ENCODE peak calls at places on chromosomes 5 and 9, in four cellular contexts. F, S, G and T are unnamed samples.

GRCh38 chr9:134225186-134225585 is 60.8 kb upstream of the RNU6ATAC start:
- DNase-seq in G (no peak), F (no peak), S (peak; percentile 7), T (no peak)

GRCh38 chr9:129133067-129133466 is 21.9 kb downstream of the PTPA start:
- DNase-seq in F (no peak), G (no peak), S (no peak), T (no peak)

GRCh38 chr9:35367451-35367850 is 122.5 kb upstream of the RUSC2 start:
- DNase-seq in G (no peak), S (no peak), F (no peak), T (no peak)

GRCh38 chr9:79939819-79940218 is 368.1 kb downstream of the TLE4 start:
- DNase-seq in S (no peak), G (no peak), F (no peak), T (no peak)

GRCh38 chr5:132760043-132760420 is 12.8 kb downstream of the CCNI2 start:
- DNase-seq in F (no peak), G (no peak), S (no peak), T (no peak)

GRCh38 chr5:175351126-175351525 is 92.9 kb downstream of the DRD1 start:
- DNase-seq in S (no peak), G (no peak), F (no peak), T (no peak)

GRCh38 chr9:36194326-36195000 is 3.7 kb downstream of the CLTA start:
- DNase-seq in G (no peak), F (no peak), S (no peak), T (no peak)

GRCh38 chr9:36204906-36205547 is 14.3 kb downstream of the CLTA start:
- DNase-seq in G (peak; percentile 35), F (no peak), S (no peak), T (no peak)

GRCh38 chr5:166781729-166782128 is 1509.7 kb upstream of the WWC1 start:
- DNase-seq in S (no peak), G (peak; percentile 63), F (no peak), T (no peak)

GRCh38 chr5:142307491-142307890 is 17.3 kb downstream of the SPRY4 start:
- DNase-seq in S (no peak), G (no peak), F (no peak), T (no peak)

GRCh38 chr5:181243521-181244307 is at the start of gene RACK1:
- DNase-seq in S (peak; percentile 90), G (peak; percentile 96), F (peak; percentile 87), T (peak; percentile 83)

GRCh38 chr9:4862506-4863250 is 69.9 kb downstream of the RCL1 start:
- DNase-seq in G (no peak), F (no peak), S (peak; percentile 35), T (no peak)

GRCh38 chr9:70113403-70114022 is 69.9 kb downstream of the MAMDC2 start:
- DNase-seq in S (peak; percentile 54), G (peak; percentile 66), F (no peak), T (no peak)

GRCh38 chr5:10501554-10502075 is 59.9 kb downstream of the ROPN1L start:
- DNase-seq in S (no peak), F (no peak), G (no peak), T (no peak)

GRCh38 chr5:39760385-39761198 is 335.8 kb upstream of the DAB2 start:
- DNase-seq in S (peak; percentile 28), G (no peak), F (no peak), T (no peak)

GRCh38 chr5:42520957-42521356 is 97.7 kb downstream of the GHR start:
- DNase-seq in F (no peak), G (no peak), S (no peak), T (no peak)

GRCh38 chr9:99682870-99683269 is 138.8 kb upstream of the NR4A3 start:
- DNase-seq in G (no peak), S (no peak), F (no peak), T (no peak)

GRCh38 chr5:14687023-14687665 is 22.6 kb downstream of the OTULIN start:
- DNase-seq in G (no peak), S (no peak), F (no peak), T (no peak)

GRCh38 chr5:14686517-14686916 is 22.0 kb downstream of the OTULIN start:
- DNase-seq in G (no peak), S (no peak), F (no peak), T (no peak)

GRCh38 chr5:14685757-14686156 is 21.2 kb downstream of the OTULIN start:
- DNase-seq in S (no peak), G (peak; percentile 63), F (peak; percentile 20), T (no peak)

GRCh38 chr5:14683906-14684455 is 19.5 kb downstream of the OTULIN start:
- DNase-seq in G (no peak), F (no peak), S (no peak), T (no peak)

GRCh38 chr5:14684757-14685156 is 20.2 kb downstream of the OTULIN start:
- DNase-seq in G (no peak), S (no peak), F (no peak), T (no peak)
- H3K27ac ChIP-seq in G (no peak overlapping the region), S (peak overlapping the region; percentile 11), F (no peak overlapping the region), T (no peak overlapping the region)

DNA sequence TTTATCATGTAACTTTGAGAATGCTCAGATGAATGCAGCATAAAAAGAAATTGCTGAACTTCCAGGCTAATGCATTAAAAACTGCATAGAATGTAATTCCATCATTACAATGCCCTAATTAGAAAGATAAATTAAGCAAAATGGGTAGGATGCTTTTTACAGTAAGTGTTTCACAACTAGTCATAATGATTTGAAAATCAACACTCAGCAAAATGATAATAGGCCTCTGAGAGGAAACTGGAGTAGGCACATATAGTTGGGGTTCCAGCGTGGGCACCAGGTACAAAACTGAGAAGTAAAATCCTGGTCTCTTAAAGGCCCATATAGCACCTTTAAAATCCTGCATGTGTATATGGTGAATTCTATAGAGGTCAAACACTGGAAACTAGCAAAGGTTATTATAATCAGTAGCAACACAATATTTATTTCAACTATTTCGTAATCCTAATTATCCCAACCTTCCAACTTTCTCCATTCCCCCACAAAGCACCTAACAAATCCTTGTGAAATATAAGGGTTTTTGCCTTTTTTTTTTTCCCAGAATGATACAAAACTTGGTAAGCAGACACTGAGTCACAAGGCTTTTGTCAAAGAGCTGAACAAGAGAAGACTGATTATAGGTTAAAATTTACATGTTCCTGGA is 108.0 kb upstream of the NR5A1 start:
- DNase-seq in F (no peak), S (no peak), G (no peak), T (no peak)
- H3K27ac ChIP-seq in F (no peak overlapping the region), S (no peak overlapping the region), G (no peak overlapping the region), T (peak overlapping the region; percentile 40)

GRCh38 chr9:87686520-87687090 is 39.3 kb upstream of the CTSL start:
- DNase-seq in G (no peak), F (no peak), S (no peak), T (no peak)
- H3K27ac ChIP-seq in G (no peak overlapping the region), F (no peak overlapping the region), S (no peak overlapping the region), T (no peak overlapping the region)

DNA sequence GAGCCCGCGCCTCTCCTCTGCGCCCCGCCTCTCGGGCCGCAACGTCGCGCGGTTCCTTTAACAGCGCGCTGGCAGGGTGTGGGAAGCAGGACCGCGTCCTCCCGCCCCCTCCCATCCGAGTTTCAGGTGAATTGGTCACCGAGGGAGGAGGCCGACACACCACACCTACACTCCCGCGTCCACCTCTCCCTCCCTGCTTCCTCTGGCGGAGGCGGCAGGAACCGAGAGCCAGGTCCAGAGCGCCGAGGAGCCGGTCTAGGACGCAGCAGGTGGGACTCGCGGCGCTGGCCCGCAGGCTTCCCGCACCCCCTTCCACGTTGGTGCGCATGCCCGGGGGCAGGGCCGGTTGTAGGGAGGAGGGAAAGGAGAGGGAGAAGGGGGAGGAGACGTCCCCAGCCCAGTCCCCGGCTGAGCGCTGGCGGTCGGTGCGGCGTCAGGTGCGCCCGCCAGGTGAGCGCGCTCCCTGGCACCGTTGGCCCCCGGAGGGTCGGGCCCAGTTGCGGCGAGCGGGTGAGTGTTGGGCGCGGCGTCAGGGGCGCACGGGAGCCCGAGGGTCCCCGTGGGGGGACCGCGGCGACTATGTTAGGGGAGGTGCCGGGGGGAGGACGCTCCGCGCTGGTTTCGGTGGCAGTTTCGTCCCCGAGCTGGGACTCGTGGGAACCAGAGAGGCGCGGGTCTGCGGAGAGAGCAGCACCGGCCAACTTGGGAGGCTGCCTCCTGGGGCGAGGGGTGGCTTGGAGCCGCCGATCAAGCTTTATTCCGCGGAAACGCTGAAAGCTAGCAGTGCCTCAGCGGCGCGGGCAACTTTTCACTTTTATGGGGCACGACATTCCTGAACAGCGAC is at the start of gene OCLN:
- DNase-seq in G (peak; percentile 94), S (no peak), F (no peak), T (no peak)
- H3K27ac ChIP-seq in G (peak within 1 kb of the TSS; percentile 56), S (no peak within 1 kb of the TSS), F (no peak within 1 kb of the TSS), T (no peak within 1 kb of the TSS)

DNA sequence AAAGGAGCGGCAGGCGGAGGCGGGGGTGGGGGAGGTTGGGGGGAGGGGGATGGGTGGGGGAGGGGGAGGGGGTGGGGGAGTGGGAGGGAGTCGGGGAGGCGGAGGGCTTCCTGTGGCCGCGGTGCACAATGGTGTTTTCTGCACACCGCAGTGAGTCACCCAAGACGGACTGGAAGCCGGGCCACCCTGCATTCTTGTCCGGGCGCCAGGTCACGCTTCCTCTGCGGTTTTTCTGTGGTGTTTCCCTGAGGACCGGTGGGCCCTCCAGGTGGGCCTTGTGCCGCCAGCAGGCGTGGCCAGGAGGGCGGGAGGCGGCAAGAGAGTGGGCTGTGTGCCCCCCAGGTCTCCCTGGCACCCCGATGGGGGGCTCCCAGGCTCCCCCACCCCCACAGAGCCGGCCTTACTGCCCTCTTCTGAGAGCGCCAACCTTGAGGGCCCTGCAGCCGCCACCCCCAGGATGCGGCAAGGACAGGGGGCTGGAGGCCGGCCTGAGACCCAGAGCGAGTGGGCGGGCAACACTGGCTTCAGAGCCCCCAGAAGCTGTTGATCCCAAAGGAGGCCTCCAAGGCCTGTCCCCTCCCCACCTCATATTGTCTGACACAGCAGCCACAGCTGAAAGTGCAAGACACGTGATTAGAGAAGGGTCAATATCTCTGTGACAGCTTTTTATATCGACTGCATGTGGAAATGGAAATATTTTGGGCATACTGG is 11.1 kb downstream of the EXD3 start:
- DNase-seq in F (no peak), G (no peak), S (peak; percentile 82), T (no peak)
- H3K27ac ChIP-seq in F (no peak overlapping the region), G (no peak overlapping the region), S (peak overlapping the region; percentile 75), T (no peak overlapping the region)

GRCh38 chr9:93464876-93465275 is 11.5 kb upstream of the FAM120AOS start:
- DNase-seq in F (no peak), G (no peak), S (no peak), T (no peak)

GRCh38 chr9:93465853-93466252 is 12.5 kb upstream of the FAM120AOS start:
- DNase-seq in S (no peak), F (no peak), G (no peak), T (no peak)

GRCh38 chr9:93463638-93464248 is 10.4 kb upstream of the FAM120AOS start:
- DNase-seq in G (no peak), F (no peak), S (no peak), T (no peak)

GRCh38 chr9:93466416-93467061 is 13.2 kb upstream of the FAM120AOS start:
- DNase-seq in G (no peak), S (no peak), F (no peak), T (no peak)

DNA sequence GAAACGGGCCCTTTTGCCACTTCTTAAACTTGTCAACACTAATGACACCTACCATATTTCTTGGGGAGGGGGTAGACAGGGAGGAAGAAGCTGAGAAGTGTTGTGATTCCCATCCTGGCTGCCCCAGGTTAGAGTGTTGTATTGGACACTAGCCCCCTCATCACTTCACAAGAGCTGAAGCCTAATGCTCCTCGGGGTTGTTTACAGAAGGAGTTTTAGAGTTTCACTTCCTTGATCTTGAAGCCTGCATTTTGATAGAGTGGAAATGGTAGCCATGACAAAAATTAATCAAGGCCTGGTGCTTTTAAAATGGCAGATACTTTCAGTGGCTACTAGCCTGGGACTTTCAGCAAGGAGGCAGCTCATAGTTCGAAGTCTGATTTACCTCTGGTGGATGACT is 11.0 kb upstream of the FAM120AOS start:
- DNase-seq in F (no peak), G (no peak), S (no peak), T (no peak)
- H3K27ac ChIP-seq in F (peak overlapping the region; percentile 68), G (no peak overlapping the region), S (peak overlapping the region; percentile 38), T (no peak overlapping the region)

GRCh38 chr9:109311731-109312130 is 9.1 kb downstream of the EPB41L4B start:
- DNase-seq in G (no peak), S (no peak), F (no peak), T (no peak)
- H3K27ac ChIP-seq in G (no peak overlapping the region), S (no peak overlapping the region), F (no peak overlapping the region), T (no peak overlapping the region)